ENCODE peak calls at places on chromosomes 2 and 18, in five cellular contexts. X is pons; I is CD4-positive, alpha-beta memory T cell; C is activated T-cell treated with anti-CD3 and anti-CD28 coated beads, Interleukin-2, amount 50 U/mL, for 72 hours; Y is RWPE1. O is an unnamed sample.

GRCh38 chr2:19020144-19021099 is 338.0 kb downstream of the OSR1 start:
- DNase-seq in X (no peak), I (no peak), C (no peak), Y (no peak), O (no peak)

GRCh38 chr2:202721621-202722020 is 86.9 kb downstream of the FAM117B start:
- DNase-seq in X (no peak), I (no peak), C (no peak), Y (no peak), O (no peak)

GRCh38 chr2:157782057-157782845 is 93.9 kb downstream of the ACVR1 start:
- DNase-seq in X (peak), I (no peak), C (no peak), Y (no peak), O (no peak)

GRCh38 chr2:106745468-106745867 is 140.5 kb downstream of the ST6GAL2 start:
- DNase-seq in X (peak), I (no peak), C (no peak), Y (no peak), O (no peak)

GRCh38 chr2:24824071-24824588 is 30.9 kb downstream of the CENPO start:
- DNase-seq in X (no peak), I (no peak), C (no peak), Y (no peak), O (no peak)

GRCh38 chr2:223760838-223761502 is 76.4 kb downstream of the AP1S3 start:
- DNase-seq in X (no peak), I (peak), C (peak), Y (peak), O (peak)

GRCh38 chr2:235595420-235596010 is 101.7 kb downstream of the AGAP1 start:
- DNase-seq in X (peak), I (no peak), C (peak), Y (peak), O (peak)

GRCh38 chr2:191738667-191739066 is 60.7 kb downstream of the NABP1 start:
- DNase-seq in X (no peak), I (no peak), C (no peak), Y (no peak), O (no peak)

GRCh38 chr2:20050104-20050711 is 1.2 kb downstream of the LAPTM4A start:
- DNase-seq in X (peak), I (peak), C (peak), Y (peak), O (peak)

GRCh38 chr2:68031546-68032160 is 31.2 kb downstream of the C1D start:
- DNase-seq in X (peak), I (no peak), C (peak), Y (peak), O (peak)

GRCh38 chr2:191593622-191594416 is 84.1 kb upstream of the NABP1 start:
- DNase-seq in X (no peak), I (no peak), C (no peak), Y (peak), O (no peak)

GRCh38 chr2:164910091-164910899 is 45.0 kb downstream of the SLC38A11 start:
- DNase-seq in X (no peak), I (no peak), C (peak), Y (no peak), O (no peak)

GRCh38 chr2:12486205-12487118 is 230.3 kb upstream of the TRIB2 start:
- DNase-seq in X (no peak), I (no peak), C (no peak), Y (peak), O (no peak)

GRCh38 chr2:226048625-226049024 is 649.1 kb downstream of the NYAP2 start:
- DNase-seq in X (no peak), I (no peak), C (no peak), Y (peak), O (no peak)

GRCh38 chr2:226760412-226761194 is 39.0 kb downstream of the IRS1 start:
- DNase-seq in X (no peak), I (no peak), C (no peak), Y (peak), O (no peak)

GRCh38 chr2:37201766-37202165 is 5.5 kb downstream of the CEBPZOS start:
- DNase-seq in X (no peak), I (no peak), C (peak), Y (no peak), O (no peak)

GRCh38 chr18:50886914-50887313 is 8.0 kb downstream of the ME2 start:
- DNase-seq in X (no peak), I (no peak), C (no peak), Y (no peak), O (no peak)

GRCh38 chr2:98819350-98819749 is 88.4 kb upstream of the MGAT4A start:
- DNase-seq in X (no peak), I (no peak), C (no peak), Y (no peak), O (no peak)

GRCh38 chr2:65055427-65056214 is 595 bp upstream of the CEP68 start:
- DNase-seq in X (peak), I (peak), C (peak), Y (no peak), O (no peak)

GRCh38 chr18:62200121-62200914 is 13.3 kb downstream of the RELCH start:
- DNase-seq in X (no peak), I (no peak), C (no peak), Y (no peak), O (peak)

GRCh38 chr18:27845897-27846296 is 331.0 kb downstream of the CDH2 start:
- DNase-seq in X (no peak), I (no peak), C (no peak), Y (no peak), O (no peak)

GRCh38 chr18:11866764-11867163 is 15.6 kb downstream of the CHMP1B start:
- DNase-seq in X (no peak), I (no peak), C (no peak), Y (no peak), O (no peak)

GRCh38 chr2:33210626-33211025 is 263.9 kb downstream of the LTBP1 start:
- DNase-seq in X (peak), I (no peak), C (no peak), Y (peak), O (no peak)

GRCh38 chr2:127191331-127192219 is 28.5 kb downstream of the CYP27C1 start:
- DNase-seq in X (no peak), I (no peak), C (no peak), Y (no peak), O (no peak)

GRCh38 chr2:29314816-29315571 is 199.8 kb downstream of the CLIP4 start:
- DNase-seq in X (peak), I (peak), C (peak), Y (peak), O (peak)

GRCh38 chr2:19474128-19474527 is 115.7 kb upstream of the OSR1 start:
- DNase-seq in X (peak), I (peak), C (peak), Y (no peak), O (peak)

GRCh38 chr18:21914739-21915319 is 174.2 kb downstream of the MIB1 start:
- DNase-seq in X (peak), I (no peak), C (no peak), Y (peak), O (no peak)

GRCh38 chr2:241554610-241555322 is 3.8 kb upstream of the BOK start:
- DNase-seq in X (no peak), I (no peak), C (no peak), Y (no peak), O (no peak)

GRCh38 chr2:8229546-8229986 is 452.3 kb upstream of the ID2 start:
- DNase-seq in X (peak), I (peak), C (peak), Y (peak), O (no peak)

GRCh38 chr2:217951521-217952247 is 51.1 kb downstream of the TNS1 start:
- DNase-seq in X (no peak), I (no peak), C (no peak), Y (no peak), O (no peak)

GRCh38 chr2:62344472-62344871 is 148.6 kb downstream of the B3GNT2 start:
- DNase-seq in X (no peak), I (no peak), C (peak), Y (no peak), O (no peak)

GRCh38 chr2:207418422-207418821 is 111.3 kb upstream of the CREB1 start:
- DNase-seq in X (no peak), I (no peak), C (no peak), Y (no peak), O (no peak)

GRCh38 chr18:79384151-79384807 is 11.5 kb upstream of the NFATC1 start:
- DNase-seq in X (no peak), I (no peak), C (no peak), Y (no peak), O (no peak)

GRCh38 chr2:230230801-230231200 is 5.3 kb downstream of the SP140 start:
- DNase-seq in X (no peak), I (no peak), C (no peak), Y (no peak), O (no peak)

GRCh38 chr2:37459095-37459981 is 114.9 kb downstream of the QPCT start:
- DNase-seq in X (no peak), I (peak), C (no peak), Y (no peak), O (no peak)

O was measured in central memory CD4-positive, alpha-beta T cell.